ENCODE peak calls at places on chromosomes 3 and 15, in ten cellular contexts. Y, G, P, D, H, X, Q, A, K and F are unnamed samples.

GRCh38 chr15:66842710-66843441 is 140.8 kb downstream of the SMAD6 start:
- DNase-seq in K (peak; percentile 75), P (peak; percentile 67), X (peak; percentile 90), Y (peak; percentile 45), D (peak; percentile 85), G (peak; percentile 60), H (peak; percentile 78), Q (no peak), A (peak; percentile 59), F (peak; percentile 72)

GRCh38 chr3:99549220-99549619 is 89.2 kb upstream of the COL8A1 start:
- DNase-seq in A (no peak), P (no peak), Q (no peak), D (no peak), G (no peak), H (no peak), X (no peak), K (no peak), Y (no peak), F (no peak)

GRCh38 chr3:24508423-24508839 is 13.8 kb upstream of the THRB start:
- DNase-seq in A (no peak), Y (no peak), H (no peak), Q (no peak), P (no peak), G (peak; percentile 87), K (no peak), X (no peak), D (no peak), F (peak; percentile 82)

GRCh38 chr15:71011503-71012155 is 103.6 kb upstream of the THSD4 start:
- DNase-seq in K (no peak), G (peak; percentile 80), Y (peak; percentile 11), X (peak; percentile 62), Q (no peak), P (no peak), A (peak; percentile 84), D (no peak), H (peak; percentile 46), F (peak; percentile 84)

GRCh38 chr3:123552095-123552714 is 32.6 kb downstream of the HACD2 start:
- DNase-seq in D (no peak), K (no peak), Y (no peak), A (peak; percentile 25), P (no peak), H (peak; percentile 25), Q (no peak), X (no peak), G (peak; percentile 34), F (peak; percentile 46)

GRCh38 chr3:49012441-49013017 is 5.3 kb downstream of the WDR6 start:
- DNase-seq in G (no peak), Y (no peak), Q (no peak), D (peak; percentile 79), X (no peak), P (no peak), H (peak; percentile 58), K (no peak), A (no peak), F (no peak)

GRCh38 chr3:172546105-172546504 is 22.9 kb upstream of the TNFSF10 start:
- DNase-seq in X (no peak), D (no peak), K (no peak), G (no peak), Y (no peak), H (no peak), Q (no peak), P (no peak), A (no peak), F (no peak)

GRCh38 chr3:12916159-12916558 is 74.8 kb upstream of the RPL32 start:
- DNase-seq in Y (no peak), H (no peak), A (no peak), Q (peak; percentile 54), K (no peak), X (no peak), D (no peak), P (no peak), G (no peak), F (no peak)

GRCh38 chr3:120147072-120147871 is 53.0 kb upstream of the GSK3B start:
- DNase-seq in G (no peak), A (no peak), P (no peak), Y (no peak), K (peak; percentile 70), Q (peak; percentile 51), D (peak; percentile 23), H (no peak), X (no peak), F (no peak)

GRCh38 chr15:27714675-27715074 is 384.4 kb downstream of the OCA2 start:
- DNase-seq in X (no peak), Y (no peak), P (no peak), D (no peak), K (no peak), H (no peak), Q (no peak), A (no peak), G (no peak), F (no peak)

GRCh38 chr15:62844564-62845235 is 197.8 kb upstream of the TPM1 start:
- DNase-seq in P (no peak), X (no peak), A (no peak), Q (no peak), Y (no peak), D (no peak), G (no peak), H (peak; percentile 45), K (no peak), F (no peak)

GRCh38 chr15:58608711-58609110 is 140.8 kb downstream of the ADAM10 start:
- DNase-seq in G (no peak), K (no peak), H (no peak), Y (no peak), A (peak; percentile 55), X (no peak), Q (no peak), D (no peak), P (no peak), F (no peak)

GRCh38 chr15:84970832-84971231 is 10.8 kb upstream of the PDE8A start:
- DNase-seq in Y (no peak), D (no peak), Q (no peak), G (no peak), H (no peak), P (no peak), K (no peak), A (no peak), X (peak; percentile 87), F (no peak)

GRCh38 chr3:46500631-46501377 is 3.0 kb downstream of the RTP3 start:
- DNase-seq in Q (no peak), K (no peak), D (no peak), Y (no peak), X (no peak), A (peak; percentile 80), P (no peak), G (peak; percentile 44), H (no peak), F (peak; percentile 54)

GRCh38 chr3:172918165-172918564 is 167.6 kb downstream of the ECT2 start:
- DNase-seq in A (peak; percentile 25), Q (no peak), P (no peak), G (peak; percentile 10), Y (no peak), H (no peak), K (no peak), X (no peak), D (no peak), F (peak; percentile 58)

GRCh38 chr3:111070772-111071256 is 802 bp upstream of the NECTIN3 start:
- DNase-seq in P (no peak), G (no peak), K (no peak), Y (no peak), H (no peak), A (no peak), D (no peak), Q (peak; percentile 20), X (no peak), F (no peak)

GRCh38 chr3:131526801-131527347 is 24.1 kb upstream of the MRPL3 start:
- DNase-seq in K (peak; percentile 26), H (peak; percentile 46), D (peak; percentile 39), P (no peak), G (peak; percentile 62), X (peak; percentile 69), A (peak; percentile 19), Y (no peak), Q (no peak), F (peak; percentile 49)
- H3K4me3 ChIP-seq in K (peak overlapping the region; percentile 28), H (no peak overlapping the region), D (peak overlapping the region; percentile 1), P (peak overlapping the region; percentile 37), G (peak overlapping the region; percentile 42), X (no peak overlapping the region), A (peak overlapping the region; percentile 22), Y (no peak overlapping the region), Q (no peak overlapping the region), F (peak overlapping the region; percentile 38)

GRCh38 chr15:60215225-60215963 is 182.4 kb downstream of the ANXA2 start:
- DNase-seq in H (no peak), X (no peak), G (no peak), Q (no peak), K (no peak), P (no peak), D (no peak), Y (no peak), A (no peak), F (no peak)
- TF ChIP-seq CTCF in H (no peak), X (no peak), G (no peak), Q (no peak), K (no peak), P (no peak), D (no peak), Y (no peak), A (no peak), F (no peak)

DNA sequence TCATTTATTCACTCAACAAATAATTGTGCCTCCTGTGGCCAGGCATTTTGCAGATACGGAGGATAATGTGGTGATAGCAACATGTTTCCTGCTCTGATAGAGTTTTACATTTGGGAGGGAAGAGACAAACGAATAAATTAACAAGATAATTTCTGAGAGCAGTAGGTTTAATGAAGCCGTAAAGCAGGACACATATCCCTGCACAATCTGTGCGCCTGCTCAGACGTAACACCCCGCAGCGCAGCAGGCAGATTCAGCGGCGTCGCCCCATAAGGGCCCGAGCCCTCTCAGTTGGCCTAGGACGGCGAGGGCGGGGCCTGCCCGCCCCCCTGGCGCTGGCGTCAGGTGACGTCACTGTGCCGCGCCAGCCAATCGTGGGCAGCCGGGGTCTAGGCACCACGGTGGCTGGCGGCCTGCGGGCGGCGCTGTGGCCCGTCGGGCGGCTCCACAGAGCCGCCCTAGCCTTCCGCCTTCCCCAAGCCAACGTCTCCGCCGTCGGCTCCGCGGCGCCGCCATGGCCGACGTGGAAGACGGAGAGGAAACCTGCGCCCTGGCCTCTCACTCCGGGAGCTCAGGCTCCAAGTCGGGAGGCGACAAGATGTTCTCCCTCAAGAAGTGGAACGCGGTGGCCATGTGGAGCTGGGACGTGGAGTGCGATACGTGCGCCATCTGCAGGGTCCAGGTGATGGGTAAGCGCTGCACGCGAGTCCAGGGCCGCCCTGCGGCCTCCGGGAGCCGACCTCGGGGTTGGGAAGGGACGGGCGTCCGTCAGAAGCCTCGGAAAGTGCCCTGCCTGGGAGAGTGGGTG is at the start of gene RNF7:
- DNase-seq in X (peak; percentile 98), P (peak; percentile 92), Y (peak; percentile 96), Q (peak; percentile 96), D (peak; percentile 95), G (peak; percentile 92), K (peak; percentile 96), H (peak; percentile 97), A (peak; percentile 93), F (peak; percentile 95)
- H3K4me3 ChIP-seq in X (peak within 1 kb of the TSS; percentile 52), P (peak within 1 kb of the TSS; percentile 61), Y (peak within 1 kb of the TSS; percentile 97), Q (peak within 1 kb of the TSS; percentile 82), D (peak within 1 kb of the TSS; percentile 99), G (peak within 1 kb of the TSS; percentile 96), K (peak within 1 kb of the TSS; percentile 93), H (peak within 1 kb of the TSS; percentile 91), A (peak within 1 kb of the TSS; percentile 86), F (peak within 1 kb of the TSS; percentile 93)

DNA sequence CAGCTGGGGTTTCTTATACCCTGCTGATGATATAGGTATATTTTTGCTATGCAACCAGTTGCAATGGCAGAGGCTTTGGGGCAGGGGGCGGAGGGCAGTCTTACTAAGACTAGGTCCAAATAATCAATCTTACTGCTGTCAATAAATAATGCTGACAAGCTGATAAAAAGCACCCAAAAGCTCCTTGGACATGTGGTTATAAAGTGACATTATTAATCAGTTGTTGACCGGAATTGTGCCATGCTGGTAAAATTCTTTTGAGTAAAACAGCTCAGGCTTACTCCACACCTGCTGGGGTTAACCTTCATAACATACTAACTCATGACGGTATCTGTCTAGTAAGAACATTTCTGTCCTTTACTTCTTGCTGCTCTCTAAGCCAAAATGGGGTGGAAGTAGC is 101.9 kb downstream of the CHST2 start:
- DNase-seq in X (no peak), D (no peak), P (no peak), G (no peak), A (no peak), K (no peak), H (no peak), Q (no peak), Y (no peak), F (no peak)
- TF ChIP-seq CTCF in X (no peak), D (no peak), P (no peak), G (no peak), A (no peak), K (no peak), H (no peak), Q (no peak), Y (no peak), F (no peak)